ENCODE peak calls at places on chromosomes 5 and 9, in eight cellular contexts. E is retinal pigment epithelial cell, H is GM06990, D is AG04450, U is mesothelial cell of epicardium, V is HEK293T, O is hypothalamus, Y is anterior cingulate cortex. I is an unnamed sample.

GRCh38 chr9:137113385-137114159 is 961 bp downstream of the DPP7 start:
- DNase-seq in E (no peak), H (no peak), D (no peak), U (no peak), V (no peak), O (no peak), Y (no peak), I (no peak)

GRCh38 chr9:87212563-87213154 is 265.4 kb upstream of the GAS1 start:
- DNase-seq in E (peak; percentile 58), H (no peak), D (no peak), U (no peak), V (no peak), O (no peak), Y (no peak), I (no peak)

GRCh38 chr5:180135967-180136641 is 64.5 kb upstream of the RNF130 start:
- DNase-seq in E (no peak), H (no peak), D (no peak), U (peak; percentile 18), V (no peak), O (no peak), Y (no peak), I (no peak)

GRCh38 chr9:134165357-134166315 is 1.3 kb upstream of the RNU6ATAC start:
- DNase-seq in E (no peak), H (peak; percentile 75), D (no peak), U (no peak), V (no peak), O (no peak), Y (no peak), I (no peak)

GRCh38 chr5:78920604-78921003 is 64.5 kb downstream of the ARSB start:
- DNase-seq in E (no peak), H (no peak), D (no peak), U (no peak), V (no peak), O (no peak), Y (no peak), I (no peak)

GRCh38 chr9:90053027-90053426 is 448.2 kb downstream of the GADD45G start:
- DNase-seq in E (no peak), H (no peak), D (no peak), U (no peak), V (peak; percentile 35), O (no peak), Y (no peak), I (no peak)

GRCh38 chr9:128504485-128505413 is at the start of gene GLE1:
- DNase-seq in E (peak; percentile 38), H (peak; percentile 97), D (peak; percentile 71), U (peak; percentile 97), V (peak; percentile 100), O (peak; percentile 74), Y (peak; percentile 92), I (peak; percentile 94)

GRCh38 chr5:96595300-96596090 is 66.7 kb upstream of the CAST start:
- DNase-seq in E (no peak), H (no peak), D (no peak), U (no peak), V (peak; percentile 28), O (no peak), Y (no peak), I (no peak)

GRCh38 chr9:74066605-74067004 is 430.5 kb upstream of the RORB start:
- DNase-seq in E (no peak), H (no peak), D (no peak), U (no peak), V (no peak), O (no peak), Y (no peak), I (no peak)

GRCh38 chr9:89376286-89376685 is 58.0 kb downstream of the SECISBP2 start:
- DNase-seq in E (no peak), H (no peak), D (no peak), U (no peak), V (no peak), O (no peak), Y (no peak), I (no peak)

GRCh38 chr5:81212211-81212687 is 20.9 kb upstream of the CKMT2 start:
- DNase-seq in E (no peak), H (peak; percentile 60), D (no peak), U (no peak), V (no peak), O (no peak), Y (no peak), I (no peak)

GRCh38 chr9:35827486-35827885 is 1.0 kb downstream of the FAM221B start:
- DNase-seq in E (no peak), H (no peak), D (no peak), U (no peak), V (no peak), O (no peak), Y (no peak), I (no peak)

GRCh38 chr9:123350590-123351310 is 5.2 kb upstream of the CRB2 start:
- DNase-seq in E (no peak), H (no peak), D (no peak), U (no peak), V (no peak), O (no peak), Y (no peak), I (no peak)

GRCh38 chr5:58938568-58939424 is 355.9 kb downstream of the RAB3C start:
- DNase-seq in E (no peak), H (no peak), D (no peak), U (no peak), V (no peak), O (no peak), Y (no peak), I (no peak)

GRCh38 chr9:98764351-98764750 is 32.0 kb downstream of the ANKS6 start:
- DNase-seq in E (no peak), H (no peak), D (no peak), U (no peak), V (no peak), O (no peak), Y (no peak), I (no peak)

GRCh38 chr5:9924614-9925013 is 294.5 kb upstream of the TAS2R1 start:
- DNase-seq in E (peak; percentile 88), H (peak; percentile 71), D (peak; percentile 88), U (no peak), V (no peak), O (no peak), Y (no peak), I (no peak)

GRCh38 chr5:173243215-173243614 is 8.2 kb upstream of the NKX2-5 start:
- DNase-seq in E (no peak), H (no peak), D (no peak), U (no peak), V (no peak), O (no peak), Y (no peak), I (no peak)

GRCh38 chr9:113963914-113964739 is 88.0 kb downstream of the ZNF618 start:
- DNase-seq in E (no peak), H (no peak), D (no peak), U (no peak), V (no peak), O (no peak), Y (no peak), I (no peak)

GRCh38 chr5:78405820-78406750 is 45.7 kb downstream of the SCAMP1 start:
- DNase-seq in E (no peak), H (peak; percentile 28), D (no peak), U (no peak), V (no peak), O (no peak), Y (no peak), I (no peak)

GRCh38 chr9:128825923-128826702 is 3.5 kb downstream of the SPOUT1 start:
- DNase-seq in E (no peak), H (no peak), D (no peak), U (no peak), V (no peak), O (no peak), Y (no peak), I (no peak)

GRCh38 chr5:164336906-164337305 is 831.5 kb downstream of the MAT2B start:
- DNase-seq in E (no peak), H (no peak), D (no peak), U (no peak), V (no peak), O (no peak), Y (no peak), I (no peak)

GRCh38 chr5:60652206-60652605 is 47.8 kb downstream of the DEPDC1B start:
- DNase-seq in E (no peak), H (no peak), D (peak; percentile 51), U (no peak), V (no peak), O (no peak), Y (no peak), I (no peak)

GRCh38 chr5:8984386-8984785 is 561.5 kb downstream of the SEMA5A start:
- DNase-seq in E (no peak), H (no peak), D (no peak), U (no peak), V (no peak), O (no peak), Y (no peak), I (no peak)